ENCODE peak calls at places on chromosomes 13 and 19, in ten cellular contexts. D is GM10248; S is lung microvascular endothelial cell; Y is effector CD4-positive, alpha-beta T cell; J is A549; G is ACHN; K is CD4-positive, CD25-positive, alpha-beta regulatory T cell; V is cardiac fibroblast; B is breast epithelium; A is left ventricle myocardium superior. F is an unnamed sample.
A peak's percentile ranks its signal among the peaks of the same experiment; 100 is the strongest.

GRCh38 chr13:111027481-111028439 is 87.3 kb upstream of the ARHGEF7 start:
- DNase-seq in D (no peak), S (no peak), Y (no peak), J (no peak), G (no peak), K (no peak), V (no peak), B (no peak), A (no peak), F (no peak)

GRCh38 chr19:22601906-22602630 is 32.1 kb upstream of the ZNF492 start:
- DNase-seq in D (no peak), S (no peak), Y (no peak), J (no peak), G (no peak), K (no peak), V (no peak), B (no peak), A (no peak), F (no peak)

GRCh38 chr13:57437587-57437986 is 194.0 kb upstream of the PCDH17 start:
- DNase-seq in D (no peak), S (no peak), Y (no peak), J (no peak), G (no peak), K (no peak), V (no peak), B (no peak), A (no peak), F (no peak)

GRCh38 chr19:18377026-18377425 is 8.9 kb upstream of the GDF15 start:
- DNase-seq in D (no peak), S (peak; percentile 68), Y (no peak), J (peak; percentile 79), G (no peak), K (no peak), V (no peak), B (no peak), A (no peak), F (no peak)

GRCh38 chr13:35747594-35747993 is 271.1 kb upstream of the MAB21L1 start:
- DNase-seq in D (no peak), S (no peak), Y (no peak), J (no peak), G (no peak), K (no peak), V (peak; percentile 10), B (no peak), A (no peak), F (peak; percentile 48)

GRCh38 chr13:114199961-114200672 is 21.1 kb downstream of the CFAP97D2 start:
- DNase-seq in D (no peak), S (no peak), Y (no peak), J (no peak), G (no peak), K (no peak), V (no peak), B (no peak), A (no peak), F (no peak)

GRCh38 chr13:45713721-45714120 is 11.6 kb downstream of the CBY2 start:
- DNase-seq in D (no peak), S (no peak), Y (no peak), J (no peak), G (no peak), K (no peak), V (no peak), B (no peak), A (no peak), F (no peak)

GRCh38 chr19:18340990-18341868 is 831 bp downstream of the PGPEP1 start:
- DNase-seq in D (peak; percentile 88), S (no peak), Y (peak; percentile 43), J (no peak), G (peak; percentile 50), K (peak; percentile 43), V (no peak), B (peak; percentile 57), A (peak; percentile 66), F (peak; percentile 17)

GRCh38 chr19:33796164-33797100 is at the start of gene KCTD15:
- DNase-seq in D (no peak), S (peak; percentile 64), Y (no peak), J (peak; percentile 66), G (peak; percentile 38), K (no peak), V (peak; percentile 70), B (no peak), A (peak; percentile 63), F (peak; percentile 48)

GRCh38 chr19:55454787-55455243 is 6.6 kb downstream of the ISOC2 start:
- DNase-seq in D (peak; percentile 68), S (peak; percentile 60), Y (peak; percentile 23), J (peak; percentile 78), G (peak; percentile 45), K (peak; percentile 21), V (peak; percentile 50), B (no peak), A (no peak), F (no peak)

GRCh38 chr19:29687897-29688728 is 22.9 kb downstream of the PLEKHF1 start:
- DNase-seq in D (no peak), S (peak; percentile 73), Y (no peak), J (peak; percentile 48), G (no peak), K (no peak), V (peak; percentile 75), B (no peak), A (no peak), F (peak; percentile 88)

GRCh38 chr19:21148681-21149080 is 6.8 kb downstream of the ZNF431 start:
- DNase-seq in D (no peak), S (no peak), Y (no peak), J (no peak), G (no peak), K (no peak), V (no peak), B (no peak), A (no peak), F (no peak)

F was measured in fibroblast of gingiva.